ENCODE peak calls at places on chromosomes 5 and 9, in ten cellular contexts. U is IMR-90, X is LNCaP clone FGC, P is neuronal stem cell, L is fibroblast of villous mesenchyme, B is AG10803, C is astrocyte, S is Peyer's patch, N is colonic mucosa, K is AG04450. F is an unnamed sample.
A peak's percentile ranks its signal among the peaks of the same experiment; 100 is the strongest.

GRCh38 chr9:82679488-82679887 is 383.5 kb downstream of the RASEF start:
- DNase-seq in U (no peak), X (no peak), P (no peak), L (no peak), B (no peak), C (no peak), S (no peak), N (no peak), K (no peak), F (no peak)

GRCh38 chr5:83353231-83353630 is 118.3 kb upstream of the VCAN start:
- DNase-seq in U (no peak), X (no peak), P (no peak), L (no peak), B (no peak), C (no peak), S (no peak), N (no peak), K (no peak), F (no peak)

GRCh38 chr9:15155323-15155722 is 151.7 kb downstream of the TTC39B start:
- DNase-seq in U (no peak), X (no peak), P (no peak), L (no peak), B (no peak), C (no peak), S (no peak), N (no peak), K (no peak), F (no peak)

GRCh38 chr9:104463864-104464263 is 40.2 kb upstream of the OR13F1 start:
- DNase-seq in U (no peak), X (no peak), P (no peak), L (no peak), B (no peak), C (no peak), S (no peak), N (no peak), K (no peak), F (no peak)

GRCh38 chr9:2623046-2623865 is 1.7 kb downstream of the VLDLR start:
- DNase-seq in U (peak; percentile 59), X (no peak), P (peak; percentile 42), L (peak; percentile 38), B (peak; percentile 36), C (peak; percentile 25), S (no peak), N (peak; percentile 23), K (no peak), F (peak; percentile 59)

GRCh38 chr9:130421154-130421801 is 23.5 kb upstream of the ASS1 start:
- DNase-seq in U (no peak), X (no peak), P (no peak), L (no peak), B (no peak), C (no peak), S (no peak), N (no peak), K (no peak), F (no peak)

GRCh38 chr9:86642721-86643120 is 288.5 kb upstream of the TUT7 start:
- DNase-seq in U (no peak), X (no peak), P (no peak), L (no peak), B (no peak), C (no peak), S (no peak), N (no peak), K (no peak), F (no peak)

GRCh38 chr5:41057940-41058339 is 13.2 kb downstream of the MROH2B start:
- DNase-seq in U (no peak), X (no peak), P (no peak), L (no peak), B (no peak), C (no peak), S (no peak), N (no peak), K (no peak), F (no peak)

GRCh38 chr5:112228672-112229071 is 190.4 kb downstream of the EPB41L4A start:
- DNase-seq in U (peak; percentile 2), X (peak; percentile 94), P (no peak), L (no peak), B (peak; percentile 67), C (peak; percentile 57), S (no peak), N (peak; percentile 90), K (no peak), F (peak; percentile 25)

GRCh38 chr5:179678238-179679013 is 2.4 kb downstream of the CBY3 start:
- DNase-seq in U (peak; percentile 93), X (peak; percentile 85), P (peak; percentile 95), L (peak; percentile 94), B (peak; percentile 90), C (peak; percentile 84), S (peak; percentile 91), N (peak; percentile 97), K (peak; percentile 86), F (peak; percentile 94)

GRCh38 chr5:126234563-126235195 is 188.5 kb upstream of the GRAMD2B start:
- DNase-seq in U (peak; percentile 6), X (peak; percentile 14), P (peak; percentile 38), L (peak; percentile 24), B (peak; percentile 17), C (peak; percentile 18), S (no peak), N (no peak), K (no peak), F (peak; percentile 40)

GRCh38 chr9:3794005-3794404 is 268.2 kb upstream of the RFX3 start:
- DNase-seq in U (peak; percentile 15), X (peak; percentile 1), P (peak; percentile 80), L (peak; percentile 60), B (peak; percentile 59), C (peak; percentile 69), S (no peak), N (no peak), K (no peak), F (peak; percentile 10)

GRCh38 chr9:131713016-131713415 is 26.9 kb downstream of the RAPGEF1 start:
- DNase-seq in U (no peak), X (no peak), P (no peak), L (no peak), B (no peak), C (no peak), S (no peak), N (no peak), K (no peak), F (no peak)

DNA sequence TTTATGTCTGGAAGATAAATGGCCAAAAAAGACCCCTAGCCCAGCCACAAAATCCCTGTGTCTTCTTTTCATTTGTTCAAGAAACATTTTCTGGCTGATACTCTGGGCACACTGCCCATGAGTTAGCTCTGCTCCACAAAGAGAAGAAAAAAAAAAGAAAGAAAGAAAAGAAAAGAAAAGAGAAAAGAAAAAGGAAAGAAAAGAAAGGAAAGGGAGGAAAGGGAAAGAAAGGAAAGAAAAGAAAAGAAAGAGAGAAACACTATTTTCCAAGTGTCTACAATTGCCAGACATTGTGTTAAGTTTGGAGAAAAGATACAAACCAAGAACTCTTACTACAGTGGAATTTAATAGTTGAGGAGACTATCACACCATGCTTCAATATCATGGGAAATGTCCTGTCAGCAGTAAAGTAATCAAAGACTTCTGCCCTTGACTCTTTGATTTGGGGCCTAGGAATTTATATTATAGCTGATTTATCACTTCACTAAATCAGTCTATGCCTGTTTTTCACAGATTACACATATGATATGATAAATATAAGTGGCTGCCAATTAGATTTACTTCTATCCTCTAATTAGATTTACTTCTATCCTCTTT is 3.0 kb downstream of the TRMO start:
- DNase-seq in U (no peak), X (no peak), P (no peak), L (no peak), B (no peak), C (no peak), S (no peak), N (no peak), K (no peak), F (no peak)
- H3K4me3 ChIP-seq in U (no peak overlapping the region), X (no peak overlapping the region), P (no peak overlapping the region), L (no peak overlapping the region), B (no peak overlapping the region), C (no peak overlapping the region), S (no peak overlapping the region), N (no peak overlapping the region), K (no peak overlapping the region), F (no peak overlapping the region)

DNA sequence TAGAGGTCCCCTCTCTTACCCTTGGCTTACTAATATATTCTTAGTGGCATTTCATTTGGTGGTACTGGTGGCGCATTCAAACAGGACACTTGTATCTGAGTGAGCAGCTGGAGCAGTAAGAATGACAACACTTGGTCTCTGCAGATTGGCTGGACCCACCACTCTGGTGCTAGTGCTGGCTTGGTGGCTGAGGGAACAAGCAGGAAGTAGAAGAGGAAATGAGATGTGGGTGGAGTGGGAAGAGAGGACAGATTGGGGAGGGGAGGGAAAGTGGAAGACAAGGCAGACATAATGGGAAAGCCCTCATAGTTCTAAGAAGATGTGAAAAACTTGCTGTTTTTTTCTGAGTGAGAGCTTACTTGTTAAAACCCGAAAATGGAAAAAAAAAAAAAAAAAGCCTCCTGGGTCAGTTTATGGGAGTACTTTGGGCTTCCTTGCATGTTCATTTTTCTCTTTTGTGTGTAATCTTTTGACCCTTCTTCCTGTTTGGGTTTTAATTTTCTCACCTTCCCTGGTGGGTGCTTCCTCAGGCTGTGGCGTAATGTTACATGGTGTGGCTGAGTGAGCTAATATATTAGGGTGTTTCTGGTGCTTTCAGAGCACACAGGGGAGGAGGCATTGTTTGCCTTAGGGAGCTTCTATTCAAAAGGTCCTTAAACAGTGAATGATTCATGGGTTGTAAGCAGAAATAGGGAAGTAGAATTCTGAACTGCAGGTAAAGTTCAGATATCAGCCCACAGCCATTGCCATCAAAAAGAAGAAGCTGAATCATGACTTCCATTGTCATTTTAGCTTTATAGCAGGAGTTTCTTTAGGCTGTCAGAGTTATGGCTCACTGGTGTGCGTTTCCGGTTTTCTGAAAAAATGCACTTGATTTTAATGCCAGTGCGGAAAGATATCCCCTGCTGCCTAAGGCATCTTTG is 52.3 kb downstream of the TLE4 start:
- DNase-seq in U (no peak), X (no peak), P (no peak), L (peak; percentile 17), B (no peak), C (no peak), S (no peak), N (peak; percentile 31), K (no peak), F (no peak)
- H3K4me3 ChIP-seq in U (no peak overlapping the region), X (no peak overlapping the region), P (no peak overlapping the region), L (no peak overlapping the region), B (no peak overlapping the region), C (no peak overlapping the region), S (no peak overlapping the region), N (no peak overlapping the region), K (no peak overlapping the region), F (no peak overlapping the region)

GRCh38 chr5:145812877-145813276 is 22.3 kb downstream of the PRELID2 start:
- DNase-seq in U (no peak), X (no peak), P (no peak), L (no peak), B (no peak), C (no peak), S (no peak), N (no peak), K (no peak), F (no peak)
- H3K4me3 ChIP-seq in U (no peak overlapping the region), X (no peak overlapping the region), P (no peak overlapping the region), L (no peak overlapping the region), B (no peak overlapping the region), C (no peak overlapping the region), S (no peak overlapping the region), N (no peak overlapping the region), K (no peak overlapping the region), F (no peak overlapping the region)

DNA sequence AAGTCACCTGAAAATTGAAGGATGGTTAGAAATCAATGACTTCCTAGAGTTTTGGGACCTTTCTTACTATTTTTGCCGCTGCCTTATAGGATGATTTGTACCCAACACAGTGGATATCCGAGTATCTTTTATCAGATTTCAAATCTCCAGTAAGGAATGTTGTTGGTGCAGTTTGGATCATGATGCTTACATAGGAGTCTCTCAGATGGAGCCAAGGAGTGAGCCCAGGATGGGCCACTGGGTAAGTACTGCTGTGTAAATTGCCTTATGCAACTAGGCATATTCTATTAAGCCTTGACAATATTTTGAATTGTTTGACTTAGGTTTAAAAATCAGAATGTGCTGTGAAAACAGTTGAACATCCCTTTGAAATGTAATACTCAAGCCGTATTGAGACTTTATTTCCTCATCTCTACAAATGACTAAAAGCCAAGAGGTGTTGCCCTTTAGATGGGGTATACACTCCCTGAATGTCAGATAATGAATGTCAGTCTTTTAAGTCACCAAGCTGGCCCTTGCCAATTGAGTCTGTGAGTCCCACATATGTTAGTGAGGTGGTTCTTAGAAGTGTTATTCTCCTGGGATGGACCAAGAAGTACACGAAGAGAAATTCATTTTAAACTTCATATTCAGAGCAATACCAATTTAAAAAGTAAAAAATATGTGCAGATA is 271.8 kb upstream of the CTNND2 start:
- DNase-seq in U (no peak), X (no peak), P (no peak), L (no peak), B (no peak), C (no peak), S (no peak), N (no peak), K (no peak), F (no peak)
- H3K4me3 ChIP-seq in U (no peak overlapping the region), X (no peak overlapping the region), P (no peak overlapping the region), L (no peak overlapping the region), B (no peak overlapping the region), C (no peak overlapping the region), S (no peak overlapping the region), N (no peak overlapping the region), K (no peak overlapping the region), F (no peak overlapping the region)